ENCODE peak calls at places on chromosomes 13 and 19, in four cellular contexts. L is endothelial cell of umbilical vein, U is keratinocyte, V is IMR-90. S is an unnamed sample. For H3K9me1, the result is how much of the 10 kb centered on the place peaks cover.

GRCh38 chr19:29520390-29520789 is 5.4 kb upstream of the VSTM2B start:
- DNase-seq in V (no peak), L (no peak), U (no peak), S (no peak)

GRCh38 chr13:45537506-45537905 is 72.8 kb downstream of the COG3 start:
- DNase-seq in U (no peak), V (peak), L (no peak), S (no peak)

GRCh38 chr13:99506632-99507031 is 5.4 kb downstream of the TM9SF2 start:
- DNase-seq in L (no peak), U (no peak), V (no peak), S (no peak)

GRCh38 chr13:99214691-99215090 is 14.0 kb downstream of the UBAC2 start:
- DNase-seq in V (no peak), L (peak), U (no peak), S (no peak)

GRCh38 chr19:45496349-45496953 is 396 bp downstream of the RTN2 start:
- DNase-seq in U (no peak), V (no peak), L (peak), S (peak)

GRCh38 chr19:33279430-33280350 is 22.6 kb downstream of the CEBPA start:
- DNase-seq in L (no peak), U (no peak), V (no peak), S (no peak)

GRCh38 chr19:6198896-6199239 is 63.4 kb downstream of the ACSBG2 start:
- DNase-seq in L (no peak), V (no peak), U (no peak), S (no peak)

GRCh38 chr19:41226053-41226873 is 7.2 kb downstream of the AXL start:
- DNase-seq in L (peak), U (no peak), V (peak), S (peak)

GRCh38 chr13:33080962-33081655 is 64.9 kb downstream of the KL start:
- DNase-seq in V (no peak), U (no peak), L (peak), S (no peak)

GRCh38 chr13:25233861-25234260 is 53.4 kb downstream of the MTMR6 start:
- DNase-seq in L (no peak), V (no peak), U (no peak), S (no peak)

GRCh38 chr19:10682397-10683063 is 18.7 kb upstream of the QTRT1 start:
- DNase-seq in U (no peak), V (no peak), L (no peak), S (no peak)

GRCh38 chr13:26698392-26699196 is 62.0 kb downstream of the GPR12 start:
- DNase-seq in V (peak), L (peak), U (peak), S (peak)

GRCh38 chr13:20441066-20441465 is 84.6 kb downstream of the CRYL1 start:
- DNase-seq in U (no peak), V (no peak), L (no peak), S (no peak)

GRCh38 chr19:46133101-46133627 is 8.7 kb upstream of the IGFL3 start:
- DNase-seq in L (peak), V (peak), U (peak), S (peak)

GRCh38 chr13:113928701-113929627 is 44.9 kb downstream of the C13orf46 start:
- DNase-seq in V (peak), L (no peak), U (no peak), S (no peak)

GRCh38 chr13:25249001-25249543 is 38.2 kb downstream of the MTMR6 start:
- DNase-seq in V (peak), L (no peak), U (no peak), S (peak)

GRCh38 chr13:26197298-26197697 is 24.8 kb downstream of the RNF6 start:
- DNase-seq in V (no peak), U (no peak), L (no peak), S (no peak)

GRCh38 chr13:91882918-91883317 is 484.5 kb downstream of the GPC5 start:
- DNase-seq in U (no peak), L (no peak), V (no peak), S (no peak)

GRCh38 chr13:40520916-40521315 is 145.5 kb downstream of the FOXO1 start:
- DNase-seq in L (no peak), U (no peak), V (no peak), S (no peak)

GRCh38 chr19:29676586-29676985 is 11.3 kb downstream of the PLEKHF1 start:
- DNase-seq in U (no peak), L (no peak), V (no peak), S (no peak)

GRCh38 chr13:50400035-50400726 is 384.9 kb downstream of the KCNRG start:
- DNase-seq in L (peak), V (peak), U (no peak), S (no peak)

GRCh38 chr19:51547397-51548212 is 16.1 kb upstream of the SIGLEC6 start:
- DNase-seq in L (peak), V (no peak), U (no peak), S (peak)

GRCh38 chr19:12801466-12802266 is at the start of the genes PRDX2 and THSD8:
- DNase-seq in V (peak), L (peak), U (no peak), S (peak)

GRCh38 chr13:70964124-70964523 is 855.9 kb upstream of the KLHL1 start:
- DNase-seq in V (no peak), L (peak), U (no peak), S (no peak)

GRCh38 chr19:47102561-47103135 is 10.9 kb downstream of the ZC3H4 start:
- DNase-seq in L (no peak), U (no peak), V (no peak), S (no peak)

GRCh38 chr13:57630661-57631606 is 610 bp upstream of the PCDH17 start:
- DNase-seq in V (no peak), U (no peak), L (peak), S (no peak)

GRCh38 chr13:40470665-40471064 is 195.8 kb downstream of the FOXO1 start:
- DNase-seq in L (no peak), U (no peak), V (no peak), S (no peak)

GRCh38 chr19:5681446-5682292 is 842 bp downstream of the HSD11B1L start:
- DNase-seq in V (no peak), L (no peak), U (no peak), S (no peak)

GRCh38 chr13:26718146-26718545 is 42.4 kb downstream of the GPR12 start:
- DNase-seq in U (no peak), L (no peak), V (no peak), S (no peak)

GRCh38 chr13:69579351-69579750 is 528.3 kb upstream of the ATXN8OS start:
- DNase-seq in V (no peak), U (no peak), L (no peak), S (no peak)

GRCh38 chr13:85347251-85347650 is 452.0 kb downstream of the SLITRK6 start:
- DNase-seq in L (no peak), U (no peak), V (peak), S (no peak)

GRCh38 chr19:29003641-29004409 is 209.1 kb downstream of the UQCRFS1 start:
- DNase-seq in L (no peak), U (no peak), V (no peak), S (no peak)

GRCh38 chr13:58165617-58166016 is 534.1 kb downstream of the PCDH17 start:
- DNase-seq in L (no peak), V (no peak), U (no peak), S (no peak)

GRCh38 chr13:108155185-108156106 is 59.9 kb downstream of the LIG4 start:
- DNase-seq in L (peak), U (peak), V (peak), S (peak)

GRCh38 chr19:47486900-47487299 is 2.9 kb upstream of the KPTN start:
- DNase-seq in L (no peak), U (no peak), V (no peak), S (no peak)

GRCh38 chr13:114079601-114080536 is 52.6 kb downstream of the RASA3 start:
- DNase-seq in U (no peak), V (no peak), L (no peak), S (no peak)

GRCh38 chr19:40614595-40615411 is 13.6 kb downstream of the LTBP4 start:
- DNase-seq in V (peak), U (no peak), L (peak), S (peak)

DNA sequence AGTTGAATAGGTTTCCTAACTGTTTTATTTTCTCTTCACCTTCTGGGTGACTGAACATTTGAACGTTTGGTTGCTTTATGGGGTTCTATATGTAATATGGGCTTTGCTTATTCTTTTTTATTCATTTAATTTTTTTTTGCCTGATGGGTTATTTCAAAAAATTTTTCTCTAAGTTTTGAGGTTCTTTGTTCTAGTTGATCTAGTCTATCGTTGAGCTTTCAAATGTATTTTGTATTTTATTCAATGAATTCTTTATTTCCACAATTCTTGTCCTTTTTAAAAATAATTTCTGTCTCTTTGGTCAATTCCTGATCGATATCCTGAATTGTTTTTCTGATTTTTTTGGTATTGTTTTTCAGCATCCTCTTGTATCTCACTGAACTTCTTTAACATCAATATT is 239.5 kb upstream of the PCDH9 start:
- DNase-seq in V (no peak), U (no peak), L (no peak), S (no peak)
- H3K9me1 ChIP-seq in V (under half), U (under half), L (under half), S (under half)

GRCh38 chr13:73722120-73722519 is 412.1 kb downstream of the KLF12 start:
- DNase-seq in L (peak), U (peak), V (peak), S (no peak)

GRCh38 chr13:73717632-73718031 is 416.6 kb downstream of the KLF12 start:
- DNase-seq in V (peak), L (peak), U (no peak), S (no peak)

GRCh38 chr13:73718248-73718647 is 416.0 kb downstream of the KLF12 start:
- DNase-seq in L (no peak), U (no peak), V (no peak), S (no peak)

GRCh38 chr13:73721571-73721970 is 412.6 kb downstream of the KLF12 start:
- DNase-seq in L (no peak), V (no peak), U (no peak), S (no peak)

GRCh38 chr13:73720216-73720840 is 413.9 kb downstream of the KLF12 start:
- DNase-seq in V (peak), L (no peak), U (no peak), S (no peak)
- H3K9me1 ChIP-seq in V (under half), L (under half), U (under half), S (under half)

GRCh38 chr13:52830946-52831345 is 17.5 kb downstream of the PCDH8 start:
- DNase-seq in U (no peak), V (peak), L (no peak), S (no peak)
- H3K9me1 ChIP-seq in U (under half), V (under half), L (under half), S (under half)

GRCh38 chr19:49660338-49660961 is 5.2 kb downstream of the IRF3 start:
- DNase-seq in U (no peak), V (no peak), L (no peak), S (no peak)

GRCh38 chr19:49656456-49657109 is 9.1 kb downstream of the IRF3 start:
- DNase-seq in V (no peak), L (no peak), U (no peak), S (no peak)

GRCh38 chr19:49658139-49658517 is 7.5 kb downstream of the IRF3 start:
- DNase-seq in L (no peak), V (no peak), U (no peak), S (no peak)

GRCh38 chr19:49657493-49658138 is 8.0 kb downstream of the IRF3 start:
- DNase-seq in U (no peak), V (no peak), L (no peak), S (no peak)

DNA sequence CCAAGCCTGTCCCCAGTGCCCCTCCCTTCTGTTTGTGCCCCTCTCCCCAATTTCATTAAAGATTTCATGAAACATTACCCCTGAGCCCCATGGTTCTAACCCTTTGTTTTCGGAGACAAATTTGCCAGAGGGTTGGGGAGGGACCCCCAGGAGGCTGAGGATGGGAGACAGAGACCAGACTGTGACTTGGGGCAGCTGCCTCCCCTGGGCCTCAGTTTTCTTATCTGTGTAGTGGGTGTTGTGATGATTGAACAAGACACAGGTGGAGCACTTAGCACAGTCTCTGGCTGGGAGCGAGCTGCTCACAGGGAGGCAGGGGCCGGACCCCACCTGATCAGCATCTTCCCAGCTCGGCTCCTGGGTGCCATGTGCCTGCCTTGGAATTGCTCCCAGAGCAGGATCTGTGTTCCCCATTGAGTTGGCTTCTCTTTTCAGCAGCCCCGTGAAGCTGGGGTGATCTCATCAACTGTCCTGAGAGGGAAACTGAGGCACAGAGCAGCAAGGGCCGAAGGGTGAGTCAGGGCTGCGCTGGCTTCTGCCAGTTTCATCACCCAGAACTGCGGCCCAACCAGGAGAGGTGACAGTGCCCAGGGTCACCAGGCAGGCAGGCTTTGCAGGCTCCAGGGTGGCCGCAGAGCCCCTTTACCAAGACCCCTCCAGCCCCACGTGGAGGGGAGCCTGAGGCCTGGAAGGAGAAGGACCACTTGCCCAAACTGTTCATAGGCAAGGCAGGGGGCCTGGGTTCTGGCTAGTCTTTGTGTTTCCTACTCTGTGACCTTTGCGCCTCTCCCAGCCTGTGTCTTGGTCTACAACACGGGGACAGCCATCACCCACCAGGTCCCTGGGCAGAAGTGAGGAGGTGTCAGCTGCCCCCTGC is 6.9 kb downstream of the IRF3 start:
- DNase-seq in L (no peak), V (no peak), U (no peak), S (no peak)
- H3K9me1 ChIP-seq in L (under half), V (under half), U (under half), S (under half)

GRCh38 chr19:53504903-53505302 is 33.0 kb upstream of the ZNF331 start:
- DNase-seq in U (no peak), L (no peak), V (no peak), S (no peak)
- H3K9me1 ChIP-seq in U (under half), L (under half), V (under half), S (under half)

GRCh38 chr13:112245959-112246358 is 130.2 kb upstream of the SPACA7 start:
- DNase-seq in U (no peak), V (no peak), L (no peak), S (no peak)

GRCh38 chr13:112245179-112245724 is 130.9 kb upstream of the SPACA7 start:
- DNase-seq in L (no peak), U (no peak), V (no peak), S (no peak)

GRCh38 chr13:112247471-112248405 is 128.4 kb upstream of the SPACA7 start:
- DNase-seq in V (no peak), L (no peak), U (no peak), S (no peak)

GRCh38 chr13:112248406-112248760 is 127.8 kb upstream of the SPACA7 start:
- DNase-seq in V (no peak), U (no peak), L (no peak), S (no peak)

DNA sequence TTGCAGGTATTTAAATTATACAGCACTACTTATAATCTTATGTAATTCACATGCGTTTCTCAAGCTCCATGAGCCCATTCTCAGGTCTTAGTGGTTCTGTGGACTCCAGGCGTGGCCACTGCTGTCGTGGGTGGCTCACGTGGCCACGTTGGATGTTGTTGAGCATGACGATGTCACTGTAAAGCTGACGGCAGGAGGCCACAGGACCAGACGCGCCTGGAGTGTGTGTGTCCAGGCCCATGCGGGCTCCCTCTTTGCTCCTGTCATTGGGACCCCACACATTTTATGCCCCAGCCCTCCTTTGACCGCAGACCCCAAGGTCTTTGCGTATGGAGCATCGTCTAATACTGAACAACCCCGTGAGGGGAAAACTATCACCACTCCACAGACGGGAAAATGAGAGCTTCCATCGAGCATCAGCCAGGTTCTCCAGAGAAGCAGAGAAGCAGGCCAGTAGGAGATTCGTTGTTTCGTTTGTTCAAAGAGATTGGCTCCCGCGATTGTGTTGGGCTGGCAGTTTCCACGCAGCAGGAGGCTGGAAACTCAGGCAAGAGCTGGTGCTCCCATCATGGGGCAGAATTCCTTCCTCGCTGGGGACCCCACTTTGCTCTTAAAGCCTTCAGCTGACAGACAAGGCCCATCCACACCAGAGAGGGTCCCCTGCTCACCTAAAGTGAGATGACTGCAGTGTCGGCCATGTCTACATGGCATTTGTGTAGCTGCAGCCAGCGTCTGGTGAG is 129.3 kb upstream of the SPACA7 start:
- DNase-seq in L (no peak), V (no peak), U (no peak), S (no peak)
- H3K9me1 ChIP-seq in L (under half), V (under half), U (under half), S (under half)